ENCODE peak calls at places on chromosomes 4 and X, in eight cellular contexts. One of them, this sample, is unnamed.

GRCh38 chrX:129738466-129739308 is at the start of gene XPNPEP2:
- DNase-seq in nephron progenitor cell: no peak
- DNase-seq in renal cortical epithelial cell: no peak
- DNase-seq in RKO: no peak
- DNase-seq in activated naive CD4-positive, alpha-beta T cell treated with anti-CD3 and anti-CD28 coated beads, Interleukin-2, amount 10 ng/mL, durations not matched to agents 7 days and 5 days: no peak
- DNase-seq in activated CD4-positive, alpha-beta T cell treated with anti-CD3 and anti-CD28 coated beads, Interleukin-2, amount 50 U/mL, for 1 hour: no peak
- DNase-seq in spleen: no peak
- DNase-seq in activated T-helper 1 cell treated with Interleukin-2 at 50 U/mL for 16 hours: no peak
- DNase-seq in this sample: no peak

GRCh38 chrX:105191878-105192277 is 28.6 kb downstream of the TEX13A start:
- DNase-seq in nephron progenitor cell: peak; percentile 28
- DNase-seq in renal cortical epithelial cell: peak; percentile 3
- DNase-seq in RKO: peak; percentile 47
- DNase-seq in activated naive CD4-positive, alpha-beta T cell treated with anti-CD3 and anti-CD28 coated beads, Interleukin-2, amount 10 ng/mL, durations not matched to agents 7 days and 5 days: no peak
- DNase-seq in activated CD4-positive, alpha-beta T cell treated with anti-CD3 and anti-CD28 coated beads, Interleukin-2, amount 50 U/mL, for 1 hour: no peak
- DNase-seq in spleen: no peak
- DNase-seq in activated T-helper 1 cell treated with Interleukin-2 at 50 U/mL for 16 hours: no peak
- DNase-seq in this sample: no peak

GRCh38 chrX:129559800-129560199 is 19.7 kb downstream of the OCRL start:
- DNase-seq in nephron progenitor cell: no peak
- DNase-seq in renal cortical epithelial cell: no peak
- DNase-seq in RKO: peak; percentile 5
- DNase-seq in activated naive CD4-positive, alpha-beta T cell treated with anti-CD3 and anti-CD28 coated beads, Interleukin-2, amount 10 ng/mL, durations not matched to agents 7 days and 5 days: no peak
- DNase-seq in activated CD4-positive, alpha-beta T cell treated with anti-CD3 and anti-CD28 coated beads, Interleukin-2, amount 50 U/mL, for 1 hour: no peak
- DNase-seq in spleen: no peak
- DNase-seq in activated T-helper 1 cell treated with Interleukin-2 at 50 U/mL for 16 hours: no peak
- DNase-seq in this sample: no peak

GRCh38 chr4:54384563-54384962 is 155.5 kb downstream of the PDGFRA start:
- DNase-seq in nephron progenitor cell: no peak
- DNase-seq in renal cortical epithelial cell: peak; percentile 14
- DNase-seq in RKO: peak; percentile 7
- DNase-seq in activated naive CD4-positive, alpha-beta T cell treated with anti-CD3 and anti-CD28 coated beads, Interleukin-2, amount 10 ng/mL, durations not matched to agents 7 days and 5 days: peak; percentile 26
- DNase-seq in activated CD4-positive, alpha-beta T cell treated with anti-CD3 and anti-CD28 coated beads, Interleukin-2, amount 50 U/mL, for 1 hour: peak; percentile 0
- DNase-seq in spleen: no peak
- DNase-seq in activated T-helper 1 cell treated with Interleukin-2 at 50 U/mL for 16 hours: no peak
- DNase-seq in this sample: no peak

GRCh38 chr4:6731780-6732179 is 15.8 kb downstream of the BLOC1S4 start:
- DNase-seq in nephron progenitor cell: no peak
- DNase-seq in renal cortical epithelial cell: no peak
- DNase-seq in RKO: no peak
- DNase-seq in activated naive CD4-positive, alpha-beta T cell treated with anti-CD3 and anti-CD28 coated beads, Interleukin-2, amount 10 ng/mL, durations not matched to agents 7 days and 5 days: no peak
- DNase-seq in activated CD4-positive, alpha-beta T cell treated with anti-CD3 and anti-CD28 coated beads, Interleukin-2, amount 50 U/mL, for 1 hour: no peak
- DNase-seq in spleen: no peak
- DNase-seq in activated T-helper 1 cell treated with Interleukin-2 at 50 U/mL for 16 hours: no peak
- DNase-seq in this sample: no peak

GRCh38 chr4:92969650-92970370 is 666.0 kb downstream of the GRID2 start:
- DNase-seq in nephron progenitor cell: no peak
- DNase-seq in renal cortical epithelial cell: peak; percentile 100
- DNase-seq in RKO: peak; percentile 90
- DNase-seq in activated naive CD4-positive, alpha-beta T cell treated with anti-CD3 and anti-CD28 coated beads, Interleukin-2, amount 10 ng/mL, durations not matched to agents 7 days and 5 days: no peak
- DNase-seq in activated CD4-positive, alpha-beta T cell treated with anti-CD3 and anti-CD28 coated beads, Interleukin-2, amount 50 U/mL, for 1 hour: no peak
- DNase-seq in spleen: no peak
- DNase-seq in activated T-helper 1 cell treated with Interleukin-2 at 50 U/mL for 16 hours: no peak
- DNase-seq in this sample: no peak

GRCh38 chrX:24646745-24647182 is 383 bp downstream of the PCYT1B start:
- DNase-seq in nephron progenitor cell: peak; percentile 23
- DNase-seq in renal cortical epithelial cell: no peak
- DNase-seq in RKO: no peak
- DNase-seq in activated naive CD4-positive, alpha-beta T cell treated with anti-CD3 and anti-CD28 coated beads, Interleukin-2, amount 10 ng/mL, durations not matched to agents 7 days and 5 days: no peak
- DNase-seq in activated CD4-positive, alpha-beta T cell treated with anti-CD3 and anti-CD28 coated beads, Interleukin-2, amount 50 U/mL, for 1 hour: no peak
- DNase-seq in spleen: no peak
- DNase-seq in activated T-helper 1 cell treated with Interleukin-2 at 50 U/mL for 16 hours: no peak
- DNase-seq in this sample: no peak

GRCh38 chr4:114558446-114559020 is 40.1 kb upstream of the UGT8 start:
- DNase-seq in nephron progenitor cell: no peak
- DNase-seq in renal cortical epithelial cell: no peak
- DNase-seq in RKO: peak; percentile 13
- DNase-seq in activated naive CD4-positive, alpha-beta T cell treated with anti-CD3 and anti-CD28 coated beads, Interleukin-2, amount 10 ng/mL, durations not matched to agents 7 days and 5 days: no peak
- DNase-seq in activated CD4-positive, alpha-beta T cell treated with anti-CD3 and anti-CD28 coated beads, Interleukin-2, amount 50 U/mL, for 1 hour: no peak
- DNase-seq in spleen: no peak
- DNase-seq in activated T-helper 1 cell treated with Interleukin-2 at 50 U/mL for 16 hours: no peak
- DNase-seq in this sample: no peak

GRCh38 chr4:157803441-157804168 is 369.2 kb downstream of the GASK1B start:
- DNase-seq in nephron progenitor cell: no peak
- DNase-seq in renal cortical epithelial cell: no peak
- DNase-seq in RKO: no peak
- DNase-seq in activated naive CD4-positive, alpha-beta T cell treated with anti-CD3 and anti-CD28 coated beads, Interleukin-2, amount 10 ng/mL, durations not matched to agents 7 days and 5 days: no peak
- DNase-seq in activated CD4-positive, alpha-beta T cell treated with anti-CD3 and anti-CD28 coated beads, Interleukin-2, amount 50 U/mL, for 1 hour: no peak
- DNase-seq in spleen: no peak
- DNase-seq in activated T-helper 1 cell treated with Interleukin-2 at 50 U/mL for 16 hours: no peak
- DNase-seq in this sample: no peak

GRCh38 chrX:19800821-19801220 is 86.6 kb downstream of the SH3KBP1 start:
- DNase-seq in nephron progenitor cell: no peak
- DNase-seq in renal cortical epithelial cell: no peak
- DNase-seq in RKO: no peak
- DNase-seq in activated naive CD4-positive, alpha-beta T cell treated with anti-CD3 and anti-CD28 coated beads, Interleukin-2, amount 10 ng/mL, durations not matched to agents 7 days and 5 days: no peak
- DNase-seq in activated CD4-positive, alpha-beta T cell treated with anti-CD3 and anti-CD28 coated beads, Interleukin-2, amount 50 U/mL, for 1 hour: no peak
- DNase-seq in spleen: no peak
- DNase-seq in activated T-helper 1 cell treated with Interleukin-2 at 50 U/mL for 16 hours: no peak
- DNase-seq in this sample: no peak

GRCh38 chr4:108533245-108533844 is 87.0 kb upstream of the RPL34 start:
- DNase-seq in nephron progenitor cell: no peak
- DNase-seq in renal cortical epithelial cell: no peak
- DNase-seq in RKO: no peak
- DNase-seq in activated naive CD4-positive, alpha-beta T cell treated with anti-CD3 and anti-CD28 coated beads, Interleukin-2, amount 10 ng/mL, durations not matched to agents 7 days and 5 days: no peak
- DNase-seq in activated CD4-positive, alpha-beta T cell treated with anti-CD3 and anti-CD28 coated beads, Interleukin-2, amount 50 U/mL, for 1 hour: no peak
- DNase-seq in spleen: no peak
- DNase-seq in activated T-helper 1 cell treated with Interleukin-2 at 50 U/mL for 16 hours: no peak
- DNase-seq in this sample: no peak

GRCh38 chrX:37378830-37379229 is 29.7 kb downstream of the PRRG1 start:
- DNase-seq in nephron progenitor cell: no peak
- DNase-seq in renal cortical epithelial cell: no peak
- DNase-seq in RKO: no peak
- DNase-seq in activated naive CD4-positive, alpha-beta T cell treated with anti-CD3 and anti-CD28 coated beads, Interleukin-2, amount 10 ng/mL, durations not matched to agents 7 days and 5 days: no peak
- DNase-seq in activated CD4-positive, alpha-beta T cell treated with anti-CD3 and anti-CD28 coated beads, Interleukin-2, amount 50 U/mL, for 1 hour: no peak
- DNase-seq in spleen: no peak
- DNase-seq in activated T-helper 1 cell treated with Interleukin-2 at 50 U/mL for 16 hours: no peak
- DNase-seq in this sample: no peak

GRCh38 chrX:11770320-11770719 is 12.3 kb downstream of the MSL3 start:
- DNase-seq in nephron progenitor cell: peak; percentile 15
- DNase-seq in renal cortical epithelial cell: peak; percentile 36
- DNase-seq in RKO: peak; percentile 86
- DNase-seq in activated naive CD4-positive, alpha-beta T cell treated with anti-CD3 and anti-CD28 coated beads, Interleukin-2, amount 10 ng/mL, durations not matched to agents 7 days and 5 days: peak; percentile 63
- DNase-seq in activated CD4-positive, alpha-beta T cell treated with anti-CD3 and anti-CD28 coated beads, Interleukin-2, amount 50 U/mL, for 1 hour: peak; percentile 36
- DNase-seq in spleen: peak; percentile 81
- DNase-seq in activated T-helper 1 cell treated with Interleukin-2 at 50 U/mL for 16 hours: peak; percentile 27
- DNase-seq in this sample: no peak

GRCh38 chrX:68307767-68308166 is 125.5 kb downstream of the OPHN1 start:
- DNase-seq in nephron progenitor cell: no peak
- DNase-seq in renal cortical epithelial cell: peak; percentile 90
- DNase-seq in RKO: no peak
- DNase-seq in activated naive CD4-positive, alpha-beta T cell treated with anti-CD3 and anti-CD28 coated beads, Interleukin-2, amount 10 ng/mL, durations not matched to agents 7 days and 5 days: no peak
- DNase-seq in activated CD4-positive, alpha-beta T cell treated with anti-CD3 and anti-CD28 coated beads, Interleukin-2, amount 50 U/mL, for 1 hour: no peak
- DNase-seq in spleen: no peak
- DNase-seq in activated T-helper 1 cell treated with Interleukin-2 at 50 U/mL for 16 hours: no peak
- DNase-seq in this sample: no peak